ENCODE peak calls at places on chromosomes 11 and 22, in five cellular contexts. C is K562, L is GM12878, W is HCT116, A is HepG2. Z is an unnamed sample.

GRCh38 chr11:119664063-119664572 is 64.9 kb downstream of the NECTIN1 start:
- DNase-seq in C (no peak), L (no peak), W (no peak), A (peak), Z (no peak)

GRCh38 chr11:63937713-63938480 is 905 bp upstream of the NAA40 start:
- DNase-seq in C (peak), L (no peak), W (no peak), A (no peak), Z (peak)

GRCh38 chr22:50262460-50262911 is 1.0 kb upstream of the MAPK12 start:
- DNase-seq in C (peak), L (no peak), W (no peak), A (peak), Z (no peak)

GRCh38 chr11:115425243-115425642 is 79.0 kb downstream of the CADM1 start:
- DNase-seq in C (no peak), L (no peak), W (no peak), A (no peak), Z (no peak)

GRCh38 chr11:16191852-16192240 is 164.5 kb downstream of the SOX6 start:
- DNase-seq in C (no peak), L (no peak), W (no peak), A (no peak), Z (no peak)

GRCh38 chr22:42353883-42354727 is 78.1 kb downstream of the NFAM1 start:
- DNase-seq in C (no peak), L (no peak), W (no peak), A (no peak), Z (no peak)

GRCh38 chr11:131760191-131760951 is 390.0 kb downstream of the NTM start:
- DNase-seq in C (no peak), L (no peak), W (no peak), A (no peak), Z (no peak)

GRCh38 chr11:32985600-32985999 is 30.1 kb upstream of the DEPDC7 start:
- DNase-seq in C (no peak), L (no peak), W (no peak), A (no peak), Z (no peak)

GRCh38 chr22:34588893-34589545 is 476.9 kb upstream of the ISX start:
- DNase-seq in C (no peak), L (no peak), W (no peak), A (no peak), Z (no peak)

GRCh38 chr11:83057721-83058120 is 14.0 kb downstream of the RAB30 start:
- DNase-seq in C (no peak), L (no peak), W (no peak), A (no peak), Z (no peak)

GRCh38 chr11:16111690-16112089 is 244.7 kb downstream of the SOX6 start:
- DNase-seq in C (no peak), L (no peak), W (no peak), A (no peak), Z (peak)

GRCh38 chr11:118610773-118611432 is 3.5 kb downstream of the PHLDB1 start:
- DNase-seq in C (peak), L (no peak), W (no peak), A (peak), Z (peak)
- TF ChIP-seq POLR2A in C (no peak), L (no peak), W (no peak), A (no peak), Z (no peak)

DNA sequence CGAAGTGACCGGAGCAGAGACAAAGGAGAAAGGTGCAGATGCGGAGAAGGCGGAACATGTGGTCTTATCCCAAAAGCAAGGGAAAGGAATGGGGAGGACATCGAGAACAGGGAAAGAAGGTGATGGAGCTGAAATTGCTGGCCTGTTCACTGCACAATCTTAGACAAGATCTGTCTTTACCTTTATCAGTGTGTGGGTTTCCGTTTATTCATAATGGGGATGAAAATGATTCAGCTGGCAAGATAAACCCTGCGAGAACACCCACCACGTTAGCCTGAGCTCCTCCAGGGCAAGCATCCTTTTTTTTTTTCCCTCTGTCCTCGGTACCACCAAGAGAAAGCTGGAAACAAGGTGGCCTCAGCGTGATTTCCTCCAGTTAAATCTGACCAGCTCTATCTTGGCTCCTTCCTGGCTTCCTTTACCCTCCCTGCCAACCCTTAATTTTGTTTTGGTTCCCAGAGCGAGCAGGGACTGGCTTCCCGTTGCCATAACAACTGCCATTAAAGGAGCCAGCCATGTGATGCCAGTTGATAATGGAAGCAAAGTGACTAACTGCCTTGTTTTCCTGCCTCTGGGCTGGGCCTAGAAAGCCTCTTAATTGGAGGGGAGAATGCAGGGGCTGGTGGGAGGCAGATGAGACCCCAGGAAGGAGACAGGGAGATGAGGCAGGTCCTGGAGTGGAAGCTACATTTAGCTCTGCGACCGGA is 4.2 kb downstream of the SGSM1 start:
- DNase-seq in C (no peak), L (no peak), W (no peak), A (no peak), Z (no peak)
- TF ChIP-seq YY1 in C (no peak), L (no peak), W (no peak), A (no peak), Z (no peak)

GRCh38 chr11:69010964-69011623 is 2.0 kb downstream of the MRGPRF start:
- DNase-seq in C (peak), L (no peak), W (peak), A (no peak), Z (peak)
- TF ChIP-seq JUND in C (no peak), L (no peak), W (no peak), A (no peak), Z (no peak)

DNA sequence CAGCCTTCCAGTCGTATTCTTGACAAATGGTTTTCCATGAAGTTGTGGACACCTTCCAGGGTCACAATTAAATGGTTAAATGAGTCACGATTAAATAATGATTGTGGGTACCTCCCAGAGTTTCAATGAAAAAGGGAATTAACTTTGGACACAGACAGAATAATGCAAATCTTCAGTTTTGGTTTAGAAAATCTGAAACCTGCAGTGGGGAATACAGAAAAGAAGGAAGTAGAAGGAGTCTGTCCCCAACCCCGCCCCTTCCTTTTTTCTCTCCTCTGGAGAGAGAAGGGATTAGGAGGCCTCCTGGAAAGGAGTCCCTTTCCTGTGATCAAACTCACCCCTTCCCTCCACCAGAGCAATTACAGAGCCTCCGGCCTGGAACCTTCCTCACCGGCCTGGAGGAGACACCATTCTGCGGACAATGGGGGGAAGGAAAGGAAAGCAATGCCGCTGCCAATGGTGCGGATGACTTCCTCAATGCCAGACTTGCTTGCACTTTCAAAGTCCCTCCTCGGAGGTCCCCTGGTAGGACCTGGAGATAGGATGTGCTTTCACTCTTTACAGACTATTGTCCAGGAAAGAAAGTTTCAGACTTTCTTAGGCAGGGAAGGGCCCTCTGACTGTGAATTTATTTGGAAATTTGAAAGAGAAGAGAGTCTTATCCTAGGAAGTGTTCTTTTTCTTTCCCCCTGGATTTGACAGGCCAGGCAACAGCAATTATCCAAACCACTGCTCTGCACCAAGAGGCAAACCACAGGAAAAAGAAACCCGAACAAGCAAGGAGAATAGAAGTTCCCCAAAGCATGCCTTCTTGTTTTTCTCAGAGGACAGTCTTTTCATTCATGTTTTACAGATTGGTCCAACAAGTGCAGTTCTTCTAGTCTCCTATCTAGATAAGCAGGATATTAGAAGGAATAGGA is 86.8 kb downstream of the PTPRJ start:
- DNase-seq in C (no peak), L (no peak), W (no peak), A (no peak), Z (no peak)
- TF ChIP-seq POLR2A in C (no peak), L (no peak), W (no peak), A (no peak), Z (no peak)

GRCh38 chr22:48453171-48453570 is 1374.5 kb downstream of the BRD1 start:
- DNase-seq in C (no peak), L (no peak), W (no peak), A (no peak), Z (no peak)

GRCh38 chr22:48452766-48453165 is 1374.9 kb downstream of the BRD1 start:
- DNase-seq in C (no peak), L (no peak), W (no peak), A (no peak), Z (no peak)

GRCh38 chr22:48453751-48454485 is 1373.8 kb downstream of the BRD1 start:
- DNase-seq in C (no peak), L (no peak), W (no peak), A (no peak), Z (no peak)

GRCh38 chr22:48459259-48459658 is 1368.4 kb downstream of the BRD1 start:
- DNase-seq in C (no peak), L (no peak), W (no peak), A (no peak), Z (no peak)

DNA sequence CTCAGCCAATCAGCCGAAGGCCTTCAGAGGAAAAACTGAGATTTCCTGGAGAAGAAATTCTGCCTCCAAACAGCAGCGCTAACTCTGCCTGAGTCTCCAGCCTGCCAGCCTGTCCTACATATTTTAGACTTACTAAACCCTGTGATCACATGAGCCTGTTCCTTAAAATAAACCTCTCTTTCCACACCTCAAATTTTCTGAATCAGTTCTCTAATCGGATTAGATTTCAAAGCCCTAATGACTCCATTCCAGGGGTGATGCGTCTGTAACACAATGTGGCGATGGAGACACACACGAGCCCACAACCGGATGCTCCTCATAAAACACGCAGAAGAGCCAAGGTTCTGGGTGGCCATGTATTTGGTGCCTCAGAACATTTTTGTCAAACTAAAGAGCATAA is 1371.2 kb downstream of the BRD1 start:
- DNase-seq in C (no peak), L (no peak), W (no peak), A (no peak), Z (no peak)
- TF ChIP-seq YY1 in C (no peak), L (no peak), W (no peak), A (no peak), Z (no peak)

DNA sequence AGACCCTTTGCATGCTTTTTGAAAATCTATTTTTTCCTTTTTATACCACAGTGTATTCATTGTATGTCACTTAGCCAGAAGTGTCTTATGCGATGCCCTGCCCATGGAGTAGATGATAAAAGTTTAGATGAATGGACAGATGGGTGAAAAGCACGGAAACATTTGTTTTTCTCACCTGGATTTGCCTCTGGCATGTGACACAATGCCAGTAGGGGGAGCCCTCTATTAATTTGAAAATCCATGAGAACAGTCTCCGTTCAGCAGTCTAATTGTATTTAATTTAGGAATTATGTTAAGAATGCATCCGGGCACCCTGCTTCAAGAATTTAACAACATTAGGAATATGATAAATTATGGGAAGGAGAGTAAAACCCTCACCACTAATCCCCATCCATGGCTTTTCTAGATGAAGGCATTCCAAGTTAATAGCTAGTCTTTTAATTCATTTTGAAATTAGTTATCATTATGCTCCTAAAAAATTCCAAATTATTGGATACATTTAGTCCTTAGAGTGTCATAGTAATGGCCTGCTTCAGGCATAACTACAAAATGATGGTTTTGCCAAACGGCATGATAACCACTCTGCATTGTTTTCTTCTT is 55.3 kb upstream of the ALKBH3 start:
- DNase-seq in C (peak), L (no peak), W (peak), A (peak), Z (no peak)
- TF ChIP-seq JUND in C (no peak), L (no peak), W (no peak), A (no peak), Z (no peak)

GRCh38 chr11:68032997-68033707 is 2.7 kb downstream of the NDUFS8 start:
- DNase-seq in C (no peak), L (no peak), W (no peak), A (no peak), Z (no peak)

GRCh38 chr11:68031136-68031459 is 617 bp downstream of the NDUFS8 start:
- DNase-seq in C (no peak), L (no peak), W (no peak), A (no peak), Z (no peak)

GRCh38 chr11:68028802-68029475 is 1.5 kb upstream of the NDUFS8 start:
- DNase-seq in C (no peak), L (no peak), W (no peak), A (no peak), Z (no peak)

GRCh38 chr11:68032003-68032402 is 1.5 kb downstream of the NDUFS8 start:
- DNase-seq in C (no peak), L (no peak), W (no peak), A (no peak), Z (no peak)

DNA sequence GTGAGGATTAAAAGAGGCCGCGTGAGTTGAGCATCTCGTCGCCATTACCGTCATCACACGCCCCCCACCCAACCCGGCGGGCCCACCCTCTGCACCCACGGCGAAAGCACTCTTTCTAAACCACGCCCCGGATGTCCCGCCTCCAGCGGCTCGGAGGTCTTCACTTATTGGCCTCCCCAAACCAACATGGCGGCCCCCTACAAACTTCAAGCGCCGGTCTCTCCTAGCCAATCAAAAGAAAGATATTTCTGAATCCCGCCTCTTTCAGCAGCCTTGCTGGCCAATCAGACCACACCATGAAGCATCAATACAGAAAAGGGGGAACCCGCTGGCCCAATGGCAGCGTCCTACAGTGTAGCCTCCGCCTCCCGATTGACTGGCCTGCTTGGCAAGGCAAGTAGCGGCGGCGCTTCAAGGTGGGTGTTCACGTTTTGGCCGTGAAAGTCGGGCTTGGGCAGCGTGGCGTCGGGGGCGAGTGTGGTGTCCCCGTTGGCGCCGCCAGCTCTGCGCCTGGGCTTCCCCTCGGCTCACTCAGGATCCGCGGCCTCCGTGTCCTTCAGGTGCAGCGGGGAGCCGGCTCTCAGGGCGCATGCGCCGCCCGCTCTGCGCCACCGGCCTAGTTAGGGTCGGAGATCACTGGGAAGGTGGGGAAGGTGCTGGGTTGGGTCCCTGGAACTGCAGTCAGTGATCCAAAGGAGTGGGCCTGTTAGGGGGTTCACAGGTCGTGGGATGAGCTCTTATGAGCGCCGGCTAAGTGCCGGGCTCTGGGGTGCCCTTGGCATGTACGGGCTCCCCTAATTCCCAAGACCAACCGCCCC is at the start of gene NDUFS8:
- DNase-seq in C (peak), L (peak), W (peak), A (peak), Z (peak)
- TF ChIP-seq POLR2A in C (peak), L (peak), W (peak), A (no peak), Z (no peak)